ENCODE peak calls at places on chromosomes 6 and 20, in seven cellular contexts. One of them, this sample, is unnamed. For H3K9me3, the result is how much of the 10 kb centered on the place peaks cover.

GRCh38 chr6:18412644-18413043 is 25.5 kb downstream of the RNF144B start:
- DNase-seq in pancreas: no peak
- DNase-seq in cardiac muscle cell: no peak
- DNase-seq in ovary: no peak
- DNase-seq in effector memory CD4-positive, alpha-beta T cell: no peak
- DNase-seq in CD4-positive, alpha-beta T cell: no peak
- DNase-seq in sigmoid colon: no peak
- DNase-seq in this sample: no peak

GRCh38 chr6:85191656-85192055 is 258.2 kb upstream of the NT5E start:
- DNase-seq in cardiac muscle cell: peak
- DNase-seq in CD4-positive, alpha-beta T cell: no peak
- DNase-seq in ovary: no peak
- DNase-seq in effector memory CD4-positive, alpha-beta T cell: no peak
- DNase-seq in sigmoid colon: no peak
- DNase-seq in pancreas: no peak
- DNase-seq in this sample: no peak

GRCh38 chr20:58271596-58272460 is 37.7 kb upstream of the RAB22A start:
- DNase-seq in ovary: no peak
- DNase-seq in cardiac muscle cell: no peak
- DNase-seq in effector memory CD4-positive, alpha-beta T cell: no peak
- DNase-seq in CD4-positive, alpha-beta T cell: no peak
- DNase-seq in pancreas: no peak
- DNase-seq in sigmoid colon: no peak
- DNase-seq in this sample: no peak

GRCh38 chr6:69022991-69023390 is 387.9 kb downstream of the ADGRB3 start:
- DNase-seq in CD4-positive, alpha-beta T cell: no peak
- DNase-seq in sigmoid colon: no peak
- DNase-seq in ovary: no peak
- DNase-seq in pancreas: no peak
- DNase-seq in cardiac muscle cell: no peak
- DNase-seq in effector memory CD4-positive, alpha-beta T cell: no peak
- DNase-seq in this sample: no peak

GRCh38 chr20:38723982-38724602 is at the start of gene SLC32A1:
- DNase-seq in effector memory CD4-positive, alpha-beta T cell: no peak
- DNase-seq in ovary: no peak
- DNase-seq in CD4-positive, alpha-beta T cell: no peak
- DNase-seq in pancreas: no peak
- DNase-seq in cardiac muscle cell: no peak
- DNase-seq in sigmoid colon: no peak
- DNase-seq in this sample: no peak

GRCh38 chr6:21138359-21139094 is 455.0 kb upstream of the SOX4 start:
- DNase-seq in ovary: no peak
- DNase-seq in sigmoid colon: no peak
- DNase-seq in CD4-positive, alpha-beta T cell: no peak
- DNase-seq in effector memory CD4-positive, alpha-beta T cell: no peak
- DNase-seq in cardiac muscle cell: no peak
- DNase-seq in pancreas: no peak
- DNase-seq in this sample: no peak

GRCh38 chr6:147378819-147379218 is 129.7 kb upstream of the SAMD5 start:
- DNase-seq in cardiac muscle cell: no peak
- DNase-seq in sigmoid colon: no peak
- DNase-seq in effector memory CD4-positive, alpha-beta T cell: no peak
- DNase-seq in ovary: no peak
- DNase-seq in pancreas: no peak
- DNase-seq in CD4-positive, alpha-beta T cell: no peak
- DNase-seq in this sample: no peak

GRCh38 chr6:90701146-90701781 is 114.4 kb upstream of the MAP3K7 start:
- DNase-seq in pancreas: no peak
- DNase-seq in cardiac muscle cell: no peak
- DNase-seq in sigmoid colon: no peak
- DNase-seq in ovary: no peak
- DNase-seq in effector memory CD4-positive, alpha-beta T cell: no peak
- DNase-seq in CD4-positive, alpha-beta T cell: no peak
- DNase-seq in this sample: no peak

GRCh38 chr6:46549155-46549554 is 57.9 kb upstream of the RCAN2 start:
- DNase-seq in CD4-positive, alpha-beta T cell: no peak
- DNase-seq in effector memory CD4-positive, alpha-beta T cell: no peak
- DNase-seq in pancreas: no peak
- DNase-seq in sigmoid colon: no peak
- DNase-seq in cardiac muscle cell: no peak
- DNase-seq in ovary: no peak
- DNase-seq in this sample: no peak

GRCh38 chr6:25280617-25280990 is 1.4 kb downstream of the CARMIL1 start:
- DNase-seq in sigmoid colon: no peak
- DNase-seq in cardiac muscle cell: peak
- DNase-seq in ovary: no peak
- DNase-seq in CD4-positive, alpha-beta T cell: no peak
- DNase-seq in pancreas: no peak
- DNase-seq in effector memory CD4-positive, alpha-beta T cell: no peak
- DNase-seq in this sample: no peak

GRCh38 chr6:112286010-112286409 is 31.6 kb upstream of the LAMA4 start:
- DNase-seq in pancreas: no peak
- DNase-seq in CD4-positive, alpha-beta T cell: no peak
- DNase-seq in effector memory CD4-positive, alpha-beta T cell: peak
- DNase-seq in cardiac muscle cell: no peak
- DNase-seq in sigmoid colon: no peak
- DNase-seq in ovary: no peak
- DNase-seq in this sample: no peak

GRCh38 chr6:89034586-89035251 is 45.8 kb upstream of the PNRC1 start:
- DNase-seq in effector memory CD4-positive, alpha-beta T cell: no peak
- DNase-seq in cardiac muscle cell: peak
- DNase-seq in pancreas: no peak
- DNase-seq in sigmoid colon: peak
- DNase-seq in ovary: peak
- DNase-seq in CD4-positive, alpha-beta T cell: no peak
- DNase-seq in this sample: no peak

GRCh38 chr6:13453771-13454251 is 33.6 kb downstream of the GFOD1 start:
- DNase-seq in cardiac muscle cell: peak
- DNase-seq in pancreas: no peak
- DNase-seq in CD4-positive, alpha-beta T cell: no peak
- DNase-seq in effector memory CD4-positive, alpha-beta T cell: no peak
- DNase-seq in ovary: no peak
- DNase-seq in sigmoid colon: no peak
- DNase-seq in this sample: no peak

GRCh38 chr6:97097068-97098047 is 172.8 kb downstream of the KLHL32 start:
- DNase-seq in CD4-positive, alpha-beta T cell: no peak
- DNase-seq in pancreas: no peak
- DNase-seq in effector memory CD4-positive, alpha-beta T cell: no peak
- DNase-seq in cardiac muscle cell: peak
- DNase-seq in sigmoid colon: no peak
- DNase-seq in ovary: no peak
- DNase-seq in this sample: no peak

GRCh38 chr6:149012040-149012545 is 265.3 kb downstream of the UST start:
- DNase-seq in ovary: no peak
- DNase-seq in effector memory CD4-positive, alpha-beta T cell: no peak
- DNase-seq in sigmoid colon: no peak
- DNase-seq in cardiac muscle cell: peak
- DNase-seq in pancreas: no peak
- DNase-seq in CD4-positive, alpha-beta T cell: no peak
- DNase-seq in this sample: peak

GRCh38 chr6:17986656-17987575 is 519 bp downstream of the KIF13A start:
- DNase-seq in effector memory CD4-positive, alpha-beta T cell: no peak
- DNase-seq in CD4-positive, alpha-beta T cell: no peak
- DNase-seq in ovary: peak
- DNase-seq in pancreas: peak
- DNase-seq in cardiac muscle cell: peak
- DNase-seq in sigmoid colon: peak
- DNase-seq in this sample: peak

GRCh38 chr6:11229267-11230043 is 3.0 kb downstream of the NEDD9 start:
- DNase-seq in cardiac muscle cell: no peak
- DNase-seq in ovary: no peak
- DNase-seq in effector memory CD4-positive, alpha-beta T cell: no peak
- DNase-seq in pancreas: no peak
- DNase-seq in CD4-positive, alpha-beta T cell: no peak
- DNase-seq in sigmoid colon: no peak
- DNase-seq in this sample: peak

DNA sequence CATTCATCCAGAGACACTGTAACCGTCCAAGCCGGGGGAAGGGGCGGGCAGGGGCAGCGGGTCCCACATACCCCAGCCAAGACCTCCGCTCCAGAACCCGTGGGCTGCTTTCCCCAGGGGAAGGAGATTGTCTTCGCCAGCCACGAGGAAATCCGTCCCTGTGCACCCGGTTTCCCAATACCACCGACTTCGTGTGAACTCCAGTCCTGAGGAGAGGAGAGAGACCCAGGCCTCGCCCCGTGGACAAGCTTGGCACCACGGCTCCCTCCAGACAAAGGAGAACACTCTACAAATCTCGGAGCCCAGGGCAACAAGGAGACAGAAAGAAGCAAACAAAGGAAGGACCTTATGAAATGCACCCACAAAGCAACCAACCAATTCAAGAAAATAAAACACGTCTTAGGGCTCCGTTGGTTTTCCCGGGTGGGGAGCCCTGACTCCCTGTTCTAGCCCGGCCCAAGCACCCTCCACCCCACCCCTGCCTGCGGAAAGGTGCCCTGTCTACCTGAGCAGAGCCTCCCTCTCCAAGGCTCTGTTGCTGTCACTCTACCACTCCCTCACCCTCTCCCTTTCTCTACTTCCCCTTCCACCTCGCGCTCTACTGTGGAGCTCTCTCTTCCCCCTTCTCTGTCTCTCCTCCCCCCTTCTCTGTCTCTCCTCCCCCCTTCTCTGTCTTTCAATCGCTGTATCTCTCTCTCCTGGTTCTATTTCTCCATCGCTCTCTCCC is 1382.8 kb upstream of the DEFB115 start:
- DNase-seq in pancreas: no peak
- DNase-seq in effector memory CD4-positive, alpha-beta T cell: no peak
- DNase-seq in CD4-positive, alpha-beta T cell: no peak
- DNase-seq in cardiac muscle cell: no peak
- DNase-seq in sigmoid colon: peak
- DNase-seq in ovary: no peak
- DNase-seq in this sample: no peak
- H3K9me3 ChIP-seq in pancreas: under half
- H3K9me3 ChIP-seq in effector memory CD4-positive, alpha-beta T cell: under half
- H3K9me3 ChIP-seq in CD4-positive, alpha-beta T cell: under half
- H3K9me3 ChIP-seq in cardiac muscle cell: under half
- H3K9me3 ChIP-seq in sigmoid colon: under half
- H3K9me3 ChIP-seq in ovary: under half
- H3K9me3 ChIP-seq in this sample: under half

GRCh38 chr6:157014871-157015270 is 237.7 kb downstream of the ARID1B start:
- DNase-seq in ovary: no peak
- DNase-seq in CD4-positive, alpha-beta T cell: no peak
- DNase-seq in pancreas: no peak
- DNase-seq in effector memory CD4-positive, alpha-beta T cell: no peak
- DNase-seq in cardiac muscle cell: no peak
- DNase-seq in sigmoid colon: no peak
- DNase-seq in this sample: no peak

GRCh38 chr6:157019733-157020132 is 242.6 kb downstream of the ARID1B start:
- DNase-seq in cardiac muscle cell: peak
- DNase-seq in sigmoid colon: no peak
- DNase-seq in CD4-positive, alpha-beta T cell: no peak
- DNase-seq in effector memory CD4-positive, alpha-beta T cell: no peak
- DNase-seq in ovary: no peak
- DNase-seq in pancreas: no peak
- DNase-seq in this sample: no peak

GRCh38 chr6:157017861-157018260 is 240.7 kb downstream of the ARID1B start:
- DNase-seq in pancreas: no peak
- DNase-seq in effector memory CD4-positive, alpha-beta T cell: no peak
- DNase-seq in ovary: no peak
- DNase-seq in CD4-positive, alpha-beta T cell: no peak
- DNase-seq in cardiac muscle cell: peak
- DNase-seq in sigmoid colon: no peak
- DNase-seq in this sample: no peak

GRCh38 chr6:157019115-157019628 is 242.0 kb downstream of the ARID1B start:
- DNase-seq in cardiac muscle cell: no peak
- DNase-seq in sigmoid colon: no peak
- DNase-seq in pancreas: no peak
- DNase-seq in CD4-positive, alpha-beta T cell: no peak
- DNase-seq in effector memory CD4-positive, alpha-beta T cell: no peak
- DNase-seq in ovary: no peak
- DNase-seq in this sample: no peak

DNA sequence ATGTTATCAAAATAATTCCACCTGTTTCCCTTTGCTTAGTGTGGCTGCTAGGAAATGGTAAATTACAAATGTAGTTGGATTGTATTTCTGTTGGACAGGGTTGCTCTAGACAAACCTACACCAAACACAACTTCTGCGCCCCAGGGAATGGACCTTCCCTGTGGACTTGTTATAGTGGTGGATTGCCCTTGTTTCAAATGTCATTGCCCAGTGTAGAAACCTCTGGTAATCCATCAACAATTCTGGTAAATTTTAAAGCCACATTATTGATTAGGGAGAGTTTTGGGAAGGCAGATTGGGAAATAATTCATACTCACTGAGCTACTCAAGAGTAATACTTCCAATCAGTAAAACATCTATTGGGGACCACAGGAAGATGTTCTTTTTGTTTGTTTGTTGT is 239.8 kb downstream of the ARID1B start:
- DNase-seq in ovary: no peak
- DNase-seq in effector memory CD4-positive, alpha-beta T cell: no peak
- DNase-seq in pancreas: no peak
- DNase-seq in sigmoid colon: no peak
- DNase-seq in cardiac muscle cell: no peak
- DNase-seq in CD4-positive, alpha-beta T cell: no peak
- DNase-seq in this sample: no peak
- H3K9me3 ChIP-seq in ovary: under half
- H3K9me3 ChIP-seq in effector memory CD4-positive, alpha-beta T cell: under half
- H3K9me3 ChIP-seq in pancreas: under half
- H3K9me3 ChIP-seq in sigmoid colon: under half
- H3K9me3 ChIP-seq in cardiac muscle cell: under half
- H3K9me3 ChIP-seq in CD4-positive, alpha-beta T cell: under half
- H3K9me3 ChIP-seq in this sample: under half

GRCh38 chr20:50019466-50020256 is 36.9 kb downstream of the SNAI1 start:
- DNase-seq in cardiac muscle cell: no peak
- DNase-seq in ovary: no peak
- DNase-seq in sigmoid colon: peak
- DNase-seq in CD4-positive, alpha-beta T cell: no peak
- DNase-seq in effector memory CD4-positive, alpha-beta T cell: no peak
- DNase-seq in pancreas: peak
- DNase-seq in this sample: peak

GRCh38 chr20:50022676-50023075 is 39.9 kb downstream of the SNAI1 start:
- DNase-seq in effector memory CD4-positive, alpha-beta T cell: no peak
- DNase-seq in sigmoid colon: no peak
- DNase-seq in ovary: no peak
- DNase-seq in cardiac muscle cell: no peak
- DNase-seq in CD4-positive, alpha-beta T cell: no peak
- DNase-seq in pancreas: no peak
- DNase-seq in this sample: no peak

GRCh38 chr20:50017576-50018248 is 34.9 kb downstream of the SNAI1 start:
- DNase-seq in effector memory CD4-positive, alpha-beta T cell: no peak
- DNase-seq in ovary: no peak
- DNase-seq in pancreas: no peak
- DNase-seq in CD4-positive, alpha-beta T cell: no peak
- DNase-seq in sigmoid colon: no peak
- DNase-seq in cardiac muscle cell: peak
- DNase-seq in this sample: no peak

GRCh38 chr20:50023116-50023802 is 40.5 kb downstream of the SNAI1 start:
- DNase-seq in pancreas: no peak
- DNase-seq in sigmoid colon: no peak
- DNase-seq in effector memory CD4-positive, alpha-beta T cell: no peak
- DNase-seq in CD4-positive, alpha-beta T cell: no peak
- DNase-seq in ovary: no peak
- DNase-seq in cardiac muscle cell: no peak
- DNase-seq in this sample: no peak

GRCh38 chr20:50020283-50020682 is 37.5 kb downstream of the SNAI1 start:
- DNase-seq in ovary: no peak
- DNase-seq in effector memory CD4-positive, alpha-beta T cell: no peak
- DNase-seq in pancreas: no peak
- DNase-seq in CD4-positive, alpha-beta T cell: no peak
- DNase-seq in sigmoid colon: no peak
- DNase-seq in cardiac muscle cell: peak
- DNase-seq in this sample: no peak
- H3K9me3 ChIP-seq in ovary: under half
- H3K9me3 ChIP-seq in effector memory CD4-positive, alpha-beta T cell: under half
- H3K9me3 ChIP-seq in pancreas: under half
- H3K9me3 ChIP-seq in CD4-positive, alpha-beta T cell: under half
- H3K9me3 ChIP-seq in sigmoid colon: under half
- H3K9me3 ChIP-seq in cardiac muscle cell: under half
- H3K9me3 ChIP-seq in this sample: under half

GRCh38 chr20:47515843-47516242 is 14.2 kb downstream of the NCOA3 start:
- DNase-seq in cardiac muscle cell: no peak
- DNase-seq in CD4-positive, alpha-beta T cell: no peak
- DNase-seq in effector memory CD4-positive, alpha-beta T cell: no peak
- DNase-seq in ovary: no peak
- DNase-seq in sigmoid colon: no peak
- DNase-seq in pancreas: no peak
- DNase-seq in this sample: no peak
- H3K9me3 ChIP-seq in cardiac muscle cell: under half
- H3K9me3 ChIP-seq in CD4-positive, alpha-beta T cell: under half
- H3K9me3 ChIP-seq in effector memory CD4-positive, alpha-beta T cell: under half
- H3K9me3 ChIP-seq in ovary: under half
- H3K9me3 ChIP-seq in sigmoid colon: under half
- H3K9me3 ChIP-seq in pancreas: under half
- H3K9me3 ChIP-seq in this sample: under half

This sample was measured in prostate gland.